ENCODE peak calls at places on chromosomes 7 and 10, in eight cellular contexts. One of them, this sample, is unnamed.
A peak's percentile ranks its signal among the peaks of the same experiment; 100 is the strongest.

GRCh38 chr7:20407585-20408466 is 77.1 kb downstream of the ITGB8 start:
- DNase-seq in NT2/D1: no peak
- DNase-seq in stomach: peak; percentile 36
- DNase-seq in right lobe of liver: no peak
- DNase-seq in CD8-positive, alpha-beta T cell: no peak
- DNase-seq in fibroblast of lung: peak; percentile 80
- DNase-seq in aorta: no peak
- DNase-seq in neural progenitor cell: peak; percentile 34
- DNase-seq in this sample: no peak

GRCh38 chr7:1716263-1717094 is 46.4 kb downstream of the ELFN1 start:
- DNase-seq in neural progenitor cell: no peak
- DNase-seq in right lobe of liver: no peak
- DNase-seq in fibroblast of lung: peak; percentile 35
- DNase-seq in NT2/D1: no peak
- DNase-seq in CD8-positive, alpha-beta T cell: no peak
- DNase-seq in aorta: no peak
- DNase-seq in stomach: no peak
- DNase-seq in this sample: no peak

GRCh38 chr7:67692425-67692824 is 695.8 kb downstream of the TYW1 start:
- DNase-seq in fibroblast of lung: no peak
- DNase-seq in CD8-positive, alpha-beta T cell: no peak
- DNase-seq in NT2/D1: no peak
- DNase-seq in aorta: no peak
- DNase-seq in right lobe of liver: peak; percentile 85
- DNase-seq in neural progenitor cell: no peak
- DNase-seq in stomach: peak; percentile 54
- DNase-seq in this sample: no peak

GRCh38 chr10:62027841-62028501 is 126.5 kb downstream of the ARID5B start:
- DNase-seq in CD8-positive, alpha-beta T cell: no peak
- DNase-seq in aorta: no peak
- DNase-seq in stomach: no peak
- DNase-seq in NT2/D1: no peak
- DNase-seq in neural progenitor cell: no peak
- DNase-seq in right lobe of liver: no peak
- DNase-seq in fibroblast of lung: peak; percentile 46
- DNase-seq in this sample: no peak

GRCh38 chr7:115087437-115087836 is 165.5 kb downstream of the MDFIC start:
- DNase-seq in right lobe of liver: peak; percentile 51
- DNase-seq in NT2/D1: no peak
- DNase-seq in aorta: no peak
- DNase-seq in stomach: no peak
- DNase-seq in neural progenitor cell: no peak
- DNase-seq in fibroblast of lung: peak; percentile 92
- DNase-seq in CD8-positive, alpha-beta T cell: no peak
- DNase-seq in this sample: no peak

GRCh38 chr10:58334817-58335305 is at the start of gene UBE2D1:
- DNase-seq in right lobe of liver: peak; percentile 95
- DNase-seq in stomach: peak; percentile 93
- DNase-seq in fibroblast of lung: peak; percentile 68
- DNase-seq in neural progenitor cell: peak; percentile 84
- DNase-seq in NT2/D1: peak; percentile 32
- DNase-seq in aorta: peak; percentile 94
- DNase-seq in CD8-positive, alpha-beta T cell: peak; percentile 83
- DNase-seq in this sample: peak; percentile 57

GRCh38 chr7:466465-467191 is 53.0 kb downstream of the PDGFA start:
- DNase-seq in stomach: no peak
- DNase-seq in fibroblast of lung: no peak
- DNase-seq in CD8-positive, alpha-beta T cell: no peak
- DNase-seq in right lobe of liver: peak; percentile 18
- DNase-seq in aorta: no peak
- DNase-seq in neural progenitor cell: no peak
- DNase-seq in NT2/D1: no peak
- DNase-seq in this sample: no peak

GRCh38 chr7:50664461-50664922 is 99.3 kb upstream of the DDC start:
- DNase-seq in right lobe of liver: no peak
- DNase-seq in fibroblast of lung: peak; percentile 60
- DNase-seq in CD8-positive, alpha-beta T cell: no peak
- DNase-seq in stomach: no peak
- DNase-seq in aorta: no peak
- DNase-seq in NT2/D1: no peak
- DNase-seq in neural progenitor cell: no peak
- DNase-seq in this sample: no peak

GRCh38 chr7:26948617-26949118 is 84.3 kb upstream of the SKAP2 start:
- DNase-seq in stomach: no peak
- DNase-seq in right lobe of liver: no peak
- DNase-seq in neural progenitor cell: peak; percentile 67
- DNase-seq in aorta: no peak
- DNase-seq in NT2/D1: peak; percentile 95
- DNase-seq in fibroblast of lung: no peak
- DNase-seq in CD8-positive, alpha-beta T cell: no peak
- DNase-seq in this sample: no peak

GRCh38 chr10:5234106-5234877 is 37.7 kb downstream of the AKR1C4 start:
- DNase-seq in neural progenitor cell: no peak
- DNase-seq in right lobe of liver: peak; percentile 89
- DNase-seq in fibroblast of lung: peak; percentile 65
- DNase-seq in aorta: peak; percentile 49
- DNase-seq in CD8-positive, alpha-beta T cell: no peak
- DNase-seq in NT2/D1: no peak
- DNase-seq in stomach: peak; percentile 67
- DNase-seq in this sample: no peak

GRCh38 chr7:94578615-94579014 is 69.0 kb downstream of the CASD1 start:
- DNase-seq in stomach: no peak
- DNase-seq in fibroblast of lung: no peak
- DNase-seq in aorta: no peak
- DNase-seq in CD8-positive, alpha-beta T cell: no peak
- DNase-seq in right lobe of liver: no peak
- DNase-seq in NT2/D1: no peak
- DNase-seq in neural progenitor cell: no peak
- DNase-seq in this sample: no peak

GRCh38 chr7:136056827-136057226 is 79.7 kb upstream of the MTPN start:
- DNase-seq in right lobe of liver: no peak
- DNase-seq in aorta: no peak
- DNase-seq in NT2/D1: no peak
- DNase-seq in fibroblast of lung: no peak
- DNase-seq in CD8-positive, alpha-beta T cell: no peak
- DNase-seq in neural progenitor cell: no peak
- DNase-seq in stomach: no peak
- DNase-seq in this sample: no peak

GRCh38 chr7:95586951-95587301 is 9.4 kb downstream of the PDK4 start:
- DNase-seq in fibroblast of lung: no peak
- DNase-seq in NT2/D1: no peak
- DNase-seq in neural progenitor cell: no peak
- DNase-seq in stomach: no peak
- DNase-seq in CD8-positive, alpha-beta T cell: no peak
- DNase-seq in right lobe of liver: no peak
- DNase-seq in aorta: no peak
- DNase-seq in this sample: no peak

GRCh38 chr7:22677680-22678079 is 49.3 kb upstream of the IL6 start:
- DNase-seq in fibroblast of lung: no peak
- DNase-seq in aorta: no peak
- DNase-seq in CD8-positive, alpha-beta T cell: no peak
- DNase-seq in stomach: no peak
- DNase-seq in neural progenitor cell: no peak
- DNase-seq in right lobe of liver: no peak
- DNase-seq in NT2/D1: no peak
- DNase-seq in this sample: no peak

GRCh38 chr7:76292206-76292573 is 10.3 kb upstream of the HSPB1 start:
- DNase-seq in CD8-positive, alpha-beta T cell: no peak
- DNase-seq in stomach: no peak
- DNase-seq in aorta: no peak
- DNase-seq in NT2/D1: no peak
- DNase-seq in fibroblast of lung: peak; percentile 28
- DNase-seq in right lobe of liver: no peak
- DNase-seq in neural progenitor cell: no peak
- DNase-seq in this sample: no peak

GRCh38 chr10:116410351-116410750 is 17.3 kb upstream of the PNLIPRP3 start:
- DNase-seq in NT2/D1: no peak
- DNase-seq in CD8-positive, alpha-beta T cell: no peak
- DNase-seq in aorta: no peak
- DNase-seq in right lobe of liver: no peak
- DNase-seq in neural progenitor cell: no peak
- DNase-seq in stomach: no peak
- DNase-seq in fibroblast of lung: no peak
- DNase-seq in this sample: no peak

GRCh38 chr10:133420028-133420427 is 4.4 kb downstream of the SPRN start:
- DNase-seq in NT2/D1: no peak
- DNase-seq in aorta: no peak
- DNase-seq in stomach: no peak
- DNase-seq in fibroblast of lung: no peak
- DNase-seq in right lobe of liver: no peak
- DNase-seq in neural progenitor cell: no peak
- DNase-seq in CD8-positive, alpha-beta T cell: no peak
- DNase-seq in this sample: no peak

GRCh38 chr10:95500649-95501048 is 60.5 kb downstream of the SORBS1 start:
- DNase-seq in fibroblast of lung: no peak
- DNase-seq in neural progenitor cell: no peak
- DNase-seq in CD8-positive, alpha-beta T cell: no peak
- DNase-seq in right lobe of liver: no peak
- DNase-seq in NT2/D1: no peak
- DNase-seq in stomach: no peak
- DNase-seq in aorta: no peak
- DNase-seq in this sample: no peak

GRCh38 chr10:12181065-12181775 is 14.5 kb downstream of the NUDT5 start:
- DNase-seq in neural progenitor cell: no peak
- DNase-seq in CD8-positive, alpha-beta T cell: peak; percentile 71
- DNase-seq in stomach: peak; percentile 35
- DNase-seq in fibroblast of lung: no peak
- DNase-seq in right lobe of liver: no peak
- DNase-seq in NT2/D1: no peak
- DNase-seq in aorta: peak; percentile 51
- DNase-seq in this sample: peak; percentile 16

GRCh38 chr10:22986771-22987542 is 59.1 kb downstream of the ARMC3 start:
- DNase-seq in fibroblast of lung: peak; percentile 73
- DNase-seq in aorta: no peak
- DNase-seq in NT2/D1: no peak
- DNase-seq in right lobe of liver: no peak
- DNase-seq in CD8-positive, alpha-beta T cell: no peak
- DNase-seq in stomach: no peak
- DNase-seq in neural progenitor cell: peak; percentile 28
- DNase-seq in this sample: no peak

GRCh38 chr7:116215550-116215949 is 5.2 kb downstream of the TES start:
- DNase-seq in right lobe of liver: no peak
- DNase-seq in stomach: no peak
- DNase-seq in CD8-positive, alpha-beta T cell: no peak
- DNase-seq in neural progenitor cell: no peak
- DNase-seq in fibroblast of lung: no peak
- DNase-seq in NT2/D1: no peak
- DNase-seq in aorta: no peak
- DNase-seq in this sample: no peak

GRCh38 chr10:46006219-46006618 is 24.2 kb downstream of the NCOA4 start:
- DNase-seq in aorta: no peak
- DNase-seq in right lobe of liver: no peak
- DNase-seq in NT2/D1: no peak
- DNase-seq in CD8-positive, alpha-beta T cell: no peak
- DNase-seq in neural progenitor cell: no peak
- DNase-seq in stomach: no peak
- DNase-seq in fibroblast of lung: peak; percentile 63
- DNase-seq in this sample: no peak

GRCh38 chr7:157671358-157672255 is 334.8 kb downstream of the DNAJB6 start:
- DNase-seq in CD8-positive, alpha-beta T cell: no peak
- DNase-seq in aorta: no peak
- DNase-seq in NT2/D1: no peak
- DNase-seq in neural progenitor cell: peak; percentile 86
- DNase-seq in right lobe of liver: peak; percentile 37
- DNase-seq in fibroblast of lung: no peak
- DNase-seq in stomach: no peak
- DNase-seq in this sample: no peak
- H3K9me3 ChIP-seq in CD8-positive, alpha-beta T cell: no peaks in the 10 kb centered on the region
- H3K9me3 ChIP-seq in aorta: no peaks in the 10 kb centered on the region
- H3K9me3 ChIP-seq in NT2/D1: no peaks in the 10 kb centered on the region
- H3K9me3 ChIP-seq in neural progenitor cell: no peaks in the 10 kb centered on the region
- H3K9me3 ChIP-seq in right lobe of liver: no peaks in the 10 kb centered on the region
- H3K9me3 ChIP-seq in fibroblast of lung: no peaks in the 10 kb centered on the region
- H3K9me3 ChIP-seq in stomach: no peaks in the 10 kb centered on the region
- H3K9me3 ChIP-seq in this sample: no peaks in the 10 kb centered on the region

DNA sequence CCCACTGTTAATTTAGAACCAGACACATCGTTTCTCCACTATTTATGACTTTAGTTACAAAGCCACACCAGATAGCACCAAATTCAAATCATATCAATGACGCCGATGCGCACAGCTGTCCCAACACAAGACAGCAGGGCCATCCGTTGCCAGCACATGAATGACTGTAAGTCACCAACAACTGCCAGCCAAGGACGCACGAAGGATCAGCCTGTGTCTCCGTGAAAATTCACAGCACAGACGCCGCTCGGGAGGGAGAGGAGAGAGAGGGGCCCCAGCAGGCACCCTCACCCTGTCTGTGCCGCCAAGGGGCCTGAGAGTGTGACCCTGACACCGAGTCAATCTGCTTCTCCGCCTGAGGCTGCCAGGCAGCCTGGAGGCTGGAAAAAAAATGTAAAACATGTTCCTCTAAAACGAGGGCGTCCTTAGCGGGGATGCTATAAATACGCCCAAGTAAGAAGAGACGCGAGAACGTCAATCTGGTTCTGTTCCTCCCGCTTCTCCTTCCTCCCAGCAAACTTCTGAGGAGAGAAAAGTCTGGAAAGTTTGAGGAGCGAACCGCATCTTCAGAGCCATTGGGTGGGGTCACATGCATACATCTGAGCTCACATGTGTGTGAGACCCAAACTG is 111.2 kb downstream of the PTPRN2 start:
- DNase-seq in CD8-positive, alpha-beta T cell: no peak
- DNase-seq in stomach: no peak
- DNase-seq in neural progenitor cell: no peak
- DNase-seq in fibroblast of lung: no peak
- DNase-seq in right lobe of liver: no peak
- DNase-seq in aorta: no peak
- DNase-seq in NT2/D1: no peak
- DNase-seq in this sample: no peak
- H3K9me3 ChIP-seq in CD8-positive, alpha-beta T cell: no peaks in the 10 kb centered on the region
- H3K9me3 ChIP-seq in stomach: no peaks in the 10 kb centered on the region
- H3K9me3 ChIP-seq in neural progenitor cell: no peaks in the 10 kb centered on the region
- H3K9me3 ChIP-seq in fibroblast of lung: no peaks in the 10 kb centered on the region
- H3K9me3 ChIP-seq in right lobe of liver: no peaks in the 10 kb centered on the region
- H3K9me3 ChIP-seq in aorta: peaks cover 11% of the 10 kb centered on the region
- H3K9me3 ChIP-seq in NT2/D1: no peaks in the 10 kb centered on the region
- H3K9me3 ChIP-seq in this sample: no peaks in the 10 kb centered on the region

DNA sequence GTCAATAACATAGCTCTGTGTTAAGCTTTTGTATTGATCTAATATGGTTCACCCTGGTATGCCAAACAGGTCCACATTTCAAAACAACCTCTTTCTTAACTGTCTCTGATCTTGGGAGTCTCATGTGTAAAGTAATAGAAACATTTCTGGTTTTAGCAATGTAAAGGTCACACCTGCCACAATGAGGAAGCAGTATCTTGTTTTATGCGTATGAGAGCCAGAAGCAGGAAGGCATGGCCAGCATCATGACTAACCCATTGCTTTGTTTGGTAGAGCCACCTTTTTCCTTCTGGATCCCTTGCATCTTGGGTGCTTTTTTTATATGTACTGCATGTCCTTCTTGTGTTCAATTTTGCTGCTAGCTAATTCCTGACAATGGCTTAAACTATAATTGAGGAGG is 411.3 kb upstream of the SEMA3C start:
- DNase-seq in NT2/D1: no peak
- DNase-seq in aorta: no peak
- DNase-seq in right lobe of liver: no peak
- DNase-seq in fibroblast of lung: no peak
- DNase-seq in stomach: no peak
- DNase-seq in neural progenitor cell: no peak
- DNase-seq in CD8-positive, alpha-beta T cell: no peak
- DNase-seq in this sample: no peak
- H3K9me3 ChIP-seq in NT2/D1: no peaks in the 10 kb centered on the region
- H3K9me3 ChIP-seq in aorta: no peaks in the 10 kb centered on the region
- H3K9me3 ChIP-seq in right lobe of liver: no peaks in the 10 kb centered on the region
- H3K9me3 ChIP-seq in fibroblast of lung: no peaks in the 10 kb centered on the region
- H3K9me3 ChIP-seq in stomach: no peaks in the 10 kb centered on the region
- H3K9me3 ChIP-seq in neural progenitor cell: peaks cover 7% of the 10 kb centered on the region
- H3K9me3 ChIP-seq in CD8-positive, alpha-beta T cell: no peaks in the 10 kb centered on the region
- H3K9me3 ChIP-seq in this sample: no peaks in the 10 kb centered on the region

GRCh38 chr7:64310426-64310825 is 3.3 kb upstream of the ZNF736 start:
- DNase-seq in NT2/D1: no peak
- DNase-seq in neural progenitor cell: no peak
- DNase-seq in right lobe of liver: no peak
- DNase-seq in fibroblast of lung: no peak
- DNase-seq in CD8-positive, alpha-beta T cell: no peak
- DNase-seq in aorta: no peak
- DNase-seq in stomach: no peak
- DNase-seq in this sample: no peak
- H3K9me3 ChIP-seq in NT2/D1: no peaks in the 10 kb centered on the region
- H3K9me3 ChIP-seq in neural progenitor cell: peaks cover 7% of the 10 kb centered on the region
- H3K9me3 ChIP-seq in right lobe of liver: no peaks in the 10 kb centered on the region
- H3K9me3 ChIP-seq in fibroblast of lung: no peaks in the 10 kb centered on the region
- H3K9me3 ChIP-seq in CD8-positive, alpha-beta T cell: no peaks in the 10 kb centered on the region
- H3K9me3 ChIP-seq in aorta: no peaks in the 10 kb centered on the region
- H3K9me3 ChIP-seq in stomach: no peaks in the 10 kb centered on the region
- H3K9me3 ChIP-seq in this sample: no peaks in the 10 kb centered on the region

This sample was measured in T-helper 17 cell.